ENCODE peak calls at places on chromosomes 12 and 14, in five cellular contexts. B is neural progenitor cell, N is AG09309, H is endothelial cell, R is HCT116. A is an unnamed sample.

GRCh38 chr14:49849213-49849847 is 3.3 kb downstream of the NEMF start:
- DNase-seq in R (no peak), B (no peak), N (no peak), H (no peak), A (no peak)

GRCh38 chr14:90642239-90642717 is 174.0 kb downstream of the TTC7B start:
- DNase-seq in H (no peak), R (no peak), B (peak; percentile 89), N (no peak), A (no peak)

GRCh38 chr14:37116933-37117844 is 55.2 kb downstream of the SLC25A21 start:
- DNase-seq in N (peak; percentile 31), B (no peak), H (no peak), R (peak; percentile 6), A (no peak)

GRCh38 chr14:104874110-104874531 is 9.1 kb downstream of the CEP170B start:
- DNase-seq in R (no peak), N (no peak), B (no peak), H (no peak), A (no peak)

GRCh38 chr12:57149309-57149900 is 2.0 kb upstream of the LRP1-AS start:
- DNase-seq in N (no peak), R (no peak), B (no peak), H (no peak), A (no peak)

GRCh38 chr12:115504241-115504941 is 773.1 kb downstream of the MED13L start:
- DNase-seq in R (no peak), B (no peak), N (no peak), H (peak; percentile 8), A (no peak)

GRCh38 chr14:74905595-74906142 is 17.4 kb downstream of the RPS6KL1 start:
- DNase-seq in N (no peak), R (peak; percentile 28), B (peak; percentile 81), H (peak; percentile 85), A (peak; percentile 72)

GRCh38 chr12:8860165-8860961 is 37.9 kb downstream of the A2ML1 start:
- DNase-seq in R (peak; percentile 27), H (peak; percentile 46), N (no peak), B (peak; percentile 72), A (no peak)

GRCh38 chr12:32444895-32445294 is 45.5 kb downstream of the FGD4 start:
- DNase-seq in H (no peak), N (no peak), R (peak; percentile 86), B (peak; percentile 29), A (no peak)

GRCh38 chr12:13227191-13227590 is 30.7 kb downstream of the EMP1 start:
- DNase-seq in N (no peak), H (no peak), R (no peak), B (no peak), A (no peak)

GRCh38 chr14:58146399-58146798 is 5.6 kb downstream of the ARMH4 start:
- DNase-seq in H (no peak), N (no peak), R (no peak), B (no peak), A (no peak)

GRCh38 chr14:94748667-94749347 is 21.1 kb downstream of the GSC start:
- DNase-seq in H (peak; percentile 51), R (peak; percentile 59), B (peak; percentile 62), N (no peak), A (no peak)

GRCh38 chr14:80266930-80267329 is 55.6 kb upstream of the DIO2 start:
- DNase-seq in H (no peak), N (no peak), R (no peak), B (no peak), A (no peak)

GRCh38 chr14:85607571-85608219 is 77.8 kb downstream of the FLRT2 start:
- DNase-seq in R (no peak), H (no peak), N (peak; percentile 90), B (no peak), A (no peak)

GRCh38 chr12:70456953-70457352 is 90.9 kb downstream of the KCNMB4 start:
- DNase-seq in N (no peak), R (no peak), H (no peak), B (no peak), A (no peak)

GRCh38 chr12:92905811-92906554 is 23.1 kb downstream of the EEA1 start:
- DNase-seq in B (no peak), R (no peak), N (no peak), H (no peak), A (no peak)

GRCh38 chr14:31137214-31137889 is 70.2 kb downstream of the HECTD1 start:
- DNase-seq in B (no peak), N (no peak), R (peak; percentile 68), H (no peak), A (no peak)

GRCh38 chr12:112107728-112108447 is 695 bp downstream of the NAA25 start:
- DNase-seq in B (peak; percentile 41), R (no peak), H (peak; percentile 33), N (no peak), A (no peak)

GRCh38 chr12:128823216-128823915 is 392 bp downstream of the SLC15A4 start:
- DNase-seq in R (no peak), N (no peak), B (no peak), H (peak; percentile 8), A (peak; percentile 47)

GRCh38 chr14:74913986-74914573 is 9.0 kb downstream of the RPS6KL1 start:
- DNase-seq in N (peak; percentile 37), R (peak; percentile 12), H (peak; percentile 67), B (peak; percentile 73), A (peak; percentile 40)

GRCh38 chr14:70808023-70808401 is 1.3 kb downstream of the MAP3K9 start:
- DNase-seq in N (no peak), H (peak; percentile 14), B (peak; percentile 79), R (peak; percentile 59), A (no peak)

GRCh38 chr12:56723889-56724659 is 1.0 kb downstream of the NACA start:
- DNase-seq in R (no peak), B (peak; percentile 39), N (peak; percentile 55), H (no peak), A (no peak)

GRCh38 chr14:105180598-105181528 is at the start of gene NUDT14:
- DNase-seq in H (peak; percentile 78), N (no peak), B (peak; percentile 80), R (peak; percentile 46), A (peak; percentile 81)

GRCh38 chr14:95138876-95139275 is 18.5 kb downstream of the DICER1 start:
- DNase-seq in N (no peak), B (no peak), H (no peak), R (no peak), A (no peak)

GRCh38 chr14:100618763-100619320 is 31.6 kb upstream of the BEGAIN start:
- DNase-seq in R (no peak), H (no peak), N (no peak), B (no peak), A (no peak)

GRCh38 chr12:3523058-3523457 is 32.1 kb downstream of the PRMT8 start:
- DNase-seq in N (no peak), R (no peak), H (no peak), B (no peak), A (no peak)

GRCh38 chr14:101835566-101835965 is 74.1 kb downstream of the PPP2R5C start:
- DNase-seq in B (no peak), H (no peak), R (no peak), N (no peak), A (no peak)

GRCh38 chr12:127078577-127079350 is 1188.2 kb upstream of the TMEM132C start:
- DNase-seq in B (no peak), N (no peak), R (no peak), H (no peak), A (no peak)

GRCh38 chr14:22319526-22320352 is 269.3 kb downstream of the DAD1 start:
- DNase-seq in B (peak; percentile 67), R (peak; percentile 53), N (peak; percentile 25), H (peak; percentile 55), A (peak; percentile 33)

GRCh38 chr12:91394903-91395302 is 212.3 kb upstream of the DCN start:
- DNase-seq in N (no peak), H (no peak), R (no peak), B (no peak), A (no peak)

GRCh38 chr12:40971911-40972310 is 216.2 kb upstream of the PDZRN4 start:
- DNase-seq in R (no peak), B (no peak), H (no peak), N (no peak), A (no peak)

GRCh38 chr12:40969796-40970195 is 218.3 kb upstream of the PDZRN4 start:
- DNase-seq in R (no peak), H (no peak), N (no peak), B (peak; percentile 8), A (no peak)

GRCh38 chr12:40970320-40970907 is 217.7 kb upstream of the PDZRN4 start:
- DNase-seq in H (no peak), R (peak; percentile 32), N (no peak), B (peak; percentile 26), A (no peak)
- TF ChIP-seq CTCF in H (peak; percentile 47), R (peak; percentile 24), N (no peak), B (peak; percentile 51), A (peak; percentile 39)

GRCh38 chr14:103611215-103611614 is 17.8 kb upstream of the KLC1 start:
- DNase-seq in B (no peak), H (no peak), R (no peak), N (no peak), A (no peak)

GRCh38 chr14:103616635-103617300 is 12.2 kb upstream of the KLC1 start:
- DNase-seq in H (no peak), B (no peak), R (no peak), N (no peak), A (no peak)

GRCh38 chr14:103607822-103608221 is 21.2 kb upstream of the KLC1 start:
- DNase-seq in B (no peak), N (no peak), H (no peak), R (no peak), A (no peak)

GRCh38 chr14:103618999-103619398 is 10.0 kb upstream of the KLC1 start:
- DNase-seq in R (no peak), B (no peak), N (no peak), H (no peak), A (no peak)

GRCh38 chr14:103613517-103613916 is 15.5 kb upstream of the KLC1 start:
- DNase-seq in N (no peak), H (no peak), R (no peak), B (no peak), A (no peak)
- TF ChIP-seq CTCF in N (no peak), H (no peak), R (no peak), B (no peak), A (no peak)

GRCh38 chr14:68688872-68689371 is 103.9 kb downstream of the ZFP36L1 start:
- DNase-seq in B (peak; percentile 40), H (no peak), R (no peak), N (peak; percentile 43), A (no peak)
- TF ChIP-seq CTCF in B (peak; percentile 7), H (no peak), R (no peak), N (no peak), A (no peak)

DNA sequence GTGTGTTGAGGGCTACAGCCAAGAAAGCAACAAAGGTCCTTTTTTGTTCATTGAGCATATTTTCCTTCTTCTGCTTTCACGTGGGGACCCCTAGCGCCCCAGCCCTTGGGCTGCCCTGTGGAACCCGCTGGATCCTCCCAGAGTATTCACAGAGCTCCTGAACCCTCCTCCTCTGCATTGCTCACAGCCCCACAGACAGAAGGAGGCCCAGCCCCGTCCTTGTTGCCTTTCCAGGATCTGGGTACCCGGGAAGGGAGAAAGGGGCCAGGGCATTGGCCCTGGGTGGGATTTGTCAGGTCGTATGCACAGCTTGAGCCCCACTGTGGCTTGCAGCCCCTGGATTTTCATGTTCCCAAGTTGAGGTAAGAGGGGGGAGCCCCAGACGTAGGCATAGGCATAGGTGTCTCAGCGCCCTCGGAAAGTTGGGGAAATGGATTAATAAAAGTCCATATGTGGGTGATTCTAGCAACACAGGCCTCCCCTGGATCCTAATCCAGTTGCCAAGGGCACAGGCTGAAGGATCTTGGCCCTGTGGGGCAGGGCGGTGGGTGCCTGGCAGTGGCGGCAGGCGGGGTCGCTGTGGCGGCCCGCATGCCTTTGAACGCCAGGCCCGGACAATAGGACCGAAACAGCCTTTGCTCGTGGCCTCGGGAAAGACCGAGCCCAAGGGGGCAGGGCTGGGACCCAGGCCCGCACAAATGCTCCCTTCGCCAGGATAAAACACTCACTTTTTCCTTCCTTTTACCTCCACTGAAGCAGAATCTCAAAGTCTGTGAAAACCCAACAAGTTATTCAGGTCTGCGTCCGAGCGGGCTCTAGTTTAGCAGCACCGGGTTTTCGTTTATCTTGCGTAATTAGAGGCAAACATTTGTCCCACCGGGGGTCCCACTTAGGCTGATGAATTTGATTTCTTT is 3.0 kb upstream of the HOXC10 start:
- DNase-seq in B (no peak), N (no peak), H (no peak), R (no peak), A (no peak)
- TF ChIP-seq CTCF in B (no peak), N (no peak), H (no peak), R (no peak), A (no peak)

A was measured in progenitor cell of endocrine pancreas.